ENCODE peak calls at places on chromosomes 4 and X, in four cellular contexts. Y is pancreas, T is right lobe of liver, V is tibial artery. G is an unnamed sample. For H3K4me1, the result is how much of the 10 kb centered on the place peaks cover.

GRCh38 chrX:140505421-140506337 is 810 bp upstream of the SOX3 start:
- DNase-seq in Y (no peak), T (no peak), V (no peak), G (no peak)

GRCh38 chr4:3668825-3669552 is 97.2 kb upstream of the ADRA2C start:
- DNase-seq in Y (no peak), T (no peak), V (no peak), G (no peak)

GRCh38 chr4:168098257-168098717 is 6.0 kb downstream of the ANXA10 start:
- DNase-seq in Y (no peak), T (no peak), V (no peak), G (no peak)

GRCh38 chr4:55729306-55730142 is 90.1 kb upstream of the EXOC1L start:
- DNase-seq in Y (no peak), T (no peak), V (no peak), G (no peak)

GRCh38 chr4:98341309-98341708 is 80.1 kb downstream of the RAP1GDS1 start:
- DNase-seq in Y (no peak), T (no peak), V (no peak), G (no peak)

GRCh38 chrX:123859409-123859827 is 435 bp upstream of the XIAP start:
- DNase-seq in Y (peak), T (peak), V (no peak), G (no peak)

GRCh38 chr4:41709844-41710481 is 38.6 kb downstream of the PHOX2B start:
- DNase-seq in Y (no peak), T (no peak), V (no peak), G (no peak)

GRCh38 chr4:184824776-184825393 is 883 bp downstream of the ACSL1 start:
- DNase-seq in Y (no peak), T (no peak), V (no peak), G (no peak)

GRCh38 chrX:103779156-103779555 is 2.5 kb downstream of the PLP1 start:
- DNase-seq in Y (no peak), T (no peak), V (no peak), G (no peak)

GRCh38 chr4:52750819-52751348 is 341 bp downstream of the ERVMER34-1 start:
- DNase-seq in Y (peak), T (no peak), V (no peak), G (peak)

GRCh38 chr4:8355306-8355705 is 85.2 kb downstream of the ACOX3 start:
- DNase-seq in Y (no peak), T (no peak), V (no peak), G (no peak)

GRCh38 chrX:112043997-112044396 is 38.6 kb downstream of the TRPC5 start:
- DNase-seq in Y (no peak), T (no peak), V (no peak), G (no peak)

GRCh38 chr4:5683566-5683965 is 24.8 kb downstream of the EVC2 start:
- DNase-seq in Y (no peak), T (no peak), V (no peak), G (no peak)

GRCh38 chrX:134246282-134246681 is 9.3 kb downstream of the CCDC160 start:
- DNase-seq in Y (no peak), T (no peak), V (no peak), G (no peak)

GRCh38 chr4:67101612-67102011 is 443.7 kb downstream of the CENPC start:
- DNase-seq in Y (no peak), T (no peak), V (no peak), G (no peak)

GRCh38 chr4:67106846-67107467 is 438.3 kb downstream of the CENPC start:
- DNase-seq in Y (no peak), T (no peak), V (no peak), G (no peak)

GRCh38 chr4:67104145-67104544 is 441.2 kb downstream of the CENPC start:
- DNase-seq in Y (no peak), T (no peak), V (no peak), G (no peak)

GRCh38 chr4:67103001-67103737 is 442.1 kb downstream of the CENPC start:
- DNase-seq in Y (no peak), T (no peak), V (no peak), G (no peak)
- TF ChIP-seq CTCF in Y (no peak), T (no peak), V (no peak), G (no peak)

DNA sequence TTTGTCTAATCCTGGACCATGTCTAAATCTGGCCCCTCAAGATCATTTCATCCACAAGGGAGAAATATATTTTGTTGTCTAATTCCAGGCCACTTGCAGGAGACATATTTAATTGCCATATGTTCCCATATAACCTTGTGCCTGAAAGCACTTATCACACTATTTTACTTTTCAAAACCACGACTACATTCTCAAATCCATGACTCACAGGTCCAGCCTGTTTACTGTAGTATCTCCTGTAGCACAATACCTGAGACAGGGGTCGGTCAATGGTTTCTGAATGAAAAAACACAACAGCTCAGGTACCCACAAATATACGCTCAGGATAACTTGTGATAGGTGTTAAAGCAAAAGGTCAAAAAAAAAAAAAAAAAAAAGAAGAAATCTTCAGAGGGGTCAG is 60.9 kb downstream of the SEC24D start:
- DNase-seq in Y (no peak), T (no peak), V (no peak), G (no peak)
- H3K4me1 ChIP-seq in Y (under half), T (under half), V (half or more), G (under half)

DNA sequence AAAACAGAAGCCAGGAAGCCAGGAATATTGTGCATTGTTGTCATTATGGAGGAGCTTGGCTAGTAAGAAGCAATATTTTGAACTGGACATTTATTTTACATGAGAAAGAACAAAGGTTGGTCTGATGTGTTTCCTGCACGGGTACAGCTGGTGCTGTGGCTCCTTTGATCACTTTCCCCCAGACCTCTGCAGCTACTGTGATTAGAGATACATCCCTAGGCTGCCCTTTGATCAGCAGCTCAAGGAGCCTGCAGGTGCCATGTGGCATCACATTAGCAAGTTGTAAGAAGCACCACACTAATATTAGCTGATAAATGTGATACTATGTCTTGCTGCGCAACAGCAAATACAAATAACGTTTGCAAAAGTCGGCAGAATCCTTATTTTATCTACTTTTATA is 2.5 kb downstream of the PDGFC start:
- DNase-seq in Y (no peak), T (no peak), V (no peak), G (no peak)
- H3K4me3 ChIP-seq in Y (peak), T (peak), V (peak), G (peak)

GRCh38 chr4:112817933-112818921 is 181.3 kb downstream of the LARP7 start:
- DNase-seq in Y (peak), T (no peak), V (peak), G (peak)
- TF ChIP-seq CTCF in Y (no peak), T (no peak), V (no peak), G (no peak)

GRCh38 chr4:105061136-105061696 is 85.5 kb upstream of the TET2 start:
- DNase-seq in Y (no peak), T (no peak), V (no peak), G (no peak)
- H3K4me1 ChIP-seq in Y (under half), T (under half), V (under half), G (under half)

GRCh38 chr4:158786155-158786581 is 17.3 kb downstream of the FNIP2 start:
- DNase-seq in Y (no peak), T (no peak), V (no peak), G (no peak)
- H3K4me3 ChIP-seq in Y (peak), T (peak), V (no peak), G (no peak)

GRCh38 chr4:11424000-11424399 is 4.7 kb downstream of the HS3ST1 start:
- DNase-seq in Y (no peak), T (no peak), V (no peak), G (no peak)
- TF ChIP-seq CTCF in Y (no peak), T (peak), V (peak), G (peak)

DNA sequence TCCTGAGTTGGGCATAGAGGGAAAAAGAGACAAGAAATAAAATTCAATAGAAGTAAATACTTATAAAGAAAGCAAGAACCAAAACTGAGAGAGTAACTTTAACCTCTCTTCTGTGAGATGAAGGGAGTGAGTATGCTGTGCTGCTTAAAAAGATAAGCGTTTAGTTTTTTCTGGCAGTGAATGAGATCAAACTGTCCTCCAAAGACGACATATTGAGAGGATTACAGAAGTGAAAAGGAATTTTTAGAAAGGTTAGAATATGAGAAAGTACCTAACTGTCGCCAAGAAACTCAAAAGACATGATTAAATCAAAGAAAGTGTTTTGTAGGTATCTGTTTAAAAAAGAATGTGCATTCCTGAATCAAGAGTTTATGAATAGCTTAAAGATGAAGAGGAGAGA is 16.0 kb downstream of the GAB1 start:
- DNase-seq in Y (no peak), T (no peak), V (no peak), G (no peak)
- H3K4me1 ChIP-seq in Y (half or more), T (under half), V (half or more), G (half or more)

GRCh38 chrX:153690466-153690865 is 2.7 kb downstream of the SLC6A8 start:
- DNase-seq in Y (peak), T (no peak), V (no peak), G (no peak)
- H3K4me3 ChIP-seq in Y (no peak), T (no peak), V (no peak), G (no peak)

DNA sequence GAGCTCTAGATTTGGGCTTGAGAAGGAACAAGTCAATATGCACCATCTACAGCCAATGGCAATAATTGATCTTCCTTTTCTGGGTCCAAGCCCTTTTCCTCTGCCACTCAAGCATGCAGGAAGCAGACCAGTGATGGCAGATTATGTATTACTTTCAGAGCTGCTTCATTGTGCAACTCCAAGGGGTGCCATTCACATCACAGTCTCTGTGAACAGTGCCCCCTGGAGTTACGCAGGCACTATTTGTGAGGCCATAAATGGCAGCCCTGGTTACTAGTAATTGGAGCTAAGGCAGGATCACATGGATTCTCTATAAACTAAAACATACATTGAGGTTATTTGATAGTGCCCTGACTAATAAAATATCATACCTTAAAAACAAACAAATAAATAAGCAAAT is 313.4 kb upstream of the SLC7A11 start:
- DNase-seq in Y (no peak), T (no peak), V (no peak), G (no peak)
- TF ChIP-seq CTCF in Y (no peak), T (no peak), V (no peak), G (no peak)

G was measured in upper lobe of right lung.